ENCODE peak calls at places on chromosomes 13 and 19, in seven cellular contexts. E, D, G, R, M, T and O are unnamed samples.

GRCh38 chr13:52345048-52345447 is 60.9 kb downstream of the THSD1 start:
- DNase-seq in D (no peak), T (no peak), E (no peak), M (no peak), G (peak; percentile 47), R (peak; percentile 55), O (no peak)

GRCh38 chr19:53961523-53962345 is 1.0 kb upstream of the CACNG8 start:
- DNase-seq in R (peak; percentile 76), E (no peak), G (no peak), M (no peak), T (no peak), D (no peak), O (no peak)

GRCh38 chr19:34254552-34255432 is at the start of gene GARRE1:
- DNase-seq in E (peak; percentile 65), T (peak; percentile 79), M (peak; percentile 45), G (peak; percentile 24), D (no peak), R (peak; percentile 70), O (peak; percentile 59)

GRCh38 chr13:46181799-46182490 is at the start of gene LCP1:
- DNase-seq in G (no peak), E (no peak), M (no peak), R (no peak), T (peak; percentile 78), D (peak; percentile 35), O (no peak)

GRCh38 chr13:110012102-110012739 is 225.8 kb upstream of the IRS2 start:
- DNase-seq in T (no peak), M (no peak), G (peak; percentile 97), R (peak; percentile 97), D (no peak), E (no peak), O (no peak)

GRCh38 chr19:40420451-40420765 is 5.4 kb downstream of the SERTAD1 start:
- DNase-seq in T (no peak), M (no peak), D (no peak), R (no peak), E (no peak), G (no peak), O (no peak)

GRCh38 chr19:41570639-41571112 is 5.3 kb upstream of the CEACAM21 start:
- DNase-seq in R (peak; percentile 84), G (peak; percentile 57), E (peak; percentile 76), D (peak; percentile 85), T (peak; percentile 78), M (peak; percentile 75), O (peak; percentile 91)

GRCh38 chr13:26457212-26457611 is 100.3 kb upstream of the WASF3 start:
- DNase-seq in T (no peak), M (no peak), G (no peak), E (no peak), R (no peak), D (no peak), O (no peak)

GRCh38 chr19:38003427-38004099 is 96.6 kb downstream of the SIPA1L3 start:
- DNase-seq in G (peak; percentile 92), M (peak; percentile 68), D (peak; percentile 46), E (peak; percentile 84), R (peak; percentile 86), T (no peak), O (peak; percentile 80)

GRCh38 chr19:55678121-55678671 is 3.2 kb downstream of the EPN1 start:
- DNase-seq in M (peak; percentile 45), T (no peak), D (peak; percentile 16), G (no peak), E (peak; percentile 52), R (no peak), O (peak; percentile 72)

GRCh38 chr13:101660711-101661110 is 208.2 kb downstream of the ITGBL1 start:
- DNase-seq in M (no peak), E (no peak), G (no peak), T (no peak), R (no peak), D (no peak), O (no peak)

GRCh38 chr13:40604135-40604534 is 62.3 kb downstream of the FOXO1 start:
- DNase-seq in M (no peak), D (no peak), E (no peak), T (no peak), R (no peak), G (no peak), O (no peak)

GRCh38 chr19:48496959-48497727 is 14.5 kb downstream of the LMTK3 start:
- DNase-seq in D (no peak), G (no peak), M (no peak), R (no peak), T (no peak), E (no peak), O (no peak)

GRCh38 chr13:21069561-21070004 is 8.2 kb upstream of the LATS2 start:
- DNase-seq in E (peak; percentile 49), M (peak; percentile 37), T (no peak), G (peak; percentile 99), D (peak; percentile 49), R (peak; percentile 96), O (no peak)

GRCh38 chr13:98450012-98450411 is 126.9 kb downstream of the STK24 start:
- DNase-seq in T (no peak), M (no peak), G (peak; percentile 37), E (no peak), D (no peak), R (no peak), O (no peak)

GRCh38 chr13:98448642-98448928 is 128.3 kb downstream of the STK24 start:
- DNase-seq in G (no peak), T (no peak), M (no peak), E (no peak), D (no peak), R (no peak), O (no peak)

GRCh38 chr13:98450495-98451167 is 126.3 kb downstream of the STK24 start:
- DNase-seq in D (no peak), T (no peak), R (no peak), E (peak; percentile 79), M (peak; percentile 68), G (no peak), O (no peak)

GRCh38 chr13:98447881-98448641 is 128.8 kb downstream of the STK24 start:
- DNase-seq in T (no peak), R (peak; percentile 12), E (no peak), M (peak; percentile 58), G (no peak), D (peak; percentile 66), O (no peak)

GRCh38 chr13:98449273-98449672 is 127.6 kb downstream of the STK24 start:
- DNase-seq in G (no peak), E (no peak), R (no peak), T (no peak), D (no peak), M (no peak), O (no peak)
- H3K27ac ChIP-seq in G (no peak overlapping the region), E (no peak overlapping the region), R (no peak overlapping the region), T (no peak overlapping the region), D (peak overlapping the region; percentile 73), M (no peak overlapping the region), O (no peak overlapping the region)

DNA sequence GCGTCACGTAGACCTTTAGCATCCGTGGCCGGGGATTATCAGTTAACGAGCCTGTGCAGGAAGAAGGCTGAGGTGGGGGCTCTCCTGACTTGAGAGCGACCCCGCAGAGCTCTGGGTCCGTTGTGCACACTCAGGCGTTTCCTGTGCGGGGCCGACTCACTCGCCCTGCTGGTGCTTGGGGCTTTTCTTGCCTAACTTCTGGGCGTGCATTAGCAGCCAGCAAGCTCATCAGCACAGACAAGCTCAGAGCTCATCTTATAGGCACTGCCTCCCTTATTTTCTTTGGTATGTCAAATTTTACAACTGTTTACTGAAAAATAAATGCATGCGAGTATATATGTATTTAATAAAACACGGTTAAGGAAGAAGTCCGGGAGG is 23.7 kb downstream of the ADPRHL1 start:
- DNase-seq in G (no peak), E (no peak), D (no peak), M (no peak), R (no peak), T (no peak), O (no peak)
- H3K27ac ChIP-seq in G (no peak overlapping the region), E (no peak overlapping the region), D (no peak overlapping the region), M (peak overlapping the region; percentile 48), R (no peak overlapping the region), T (no peak overlapping the region), O (no peak overlapping the region)

GRCh38 chr13:91216928-91217700 is 130.4 kb upstream of the MIR17HG start:
- DNase-seq in E (no peak), M (no peak), D (no peak), T (no peak), R (no peak), G (no peak), O (no peak)

DNA sequence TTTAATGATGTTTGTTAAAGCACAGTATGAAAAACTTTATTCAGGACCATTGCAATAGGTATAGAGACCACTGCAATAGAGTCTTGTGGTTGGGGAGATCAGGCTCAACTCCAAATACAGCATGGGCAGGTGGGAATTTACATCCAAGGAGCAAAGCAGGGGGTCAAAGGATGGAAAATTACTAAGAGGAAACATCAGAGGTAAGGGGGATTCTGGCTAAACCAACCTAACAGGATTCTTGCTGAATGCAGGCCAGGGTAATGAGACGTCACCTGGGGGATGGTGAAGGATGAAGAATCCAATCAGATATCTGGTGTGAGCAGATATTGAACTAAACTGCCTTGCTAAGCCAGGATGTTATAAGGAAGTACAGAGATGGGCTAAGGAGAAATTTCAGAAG is 126.6 kb upstream of the MIR17HG start:
- DNase-seq in G (no peak), E (no peak), T (no peak), R (no peak), D (no peak), M (no peak), O (no peak)
- H3K27ac ChIP-seq in G (no peak overlapping the region), E (no peak overlapping the region), T (no peak overlapping the region), R (no peak overlapping the region), D (no peak overlapping the region), M (no peak overlapping the region), O (no peak overlapping the region)

DNA sequence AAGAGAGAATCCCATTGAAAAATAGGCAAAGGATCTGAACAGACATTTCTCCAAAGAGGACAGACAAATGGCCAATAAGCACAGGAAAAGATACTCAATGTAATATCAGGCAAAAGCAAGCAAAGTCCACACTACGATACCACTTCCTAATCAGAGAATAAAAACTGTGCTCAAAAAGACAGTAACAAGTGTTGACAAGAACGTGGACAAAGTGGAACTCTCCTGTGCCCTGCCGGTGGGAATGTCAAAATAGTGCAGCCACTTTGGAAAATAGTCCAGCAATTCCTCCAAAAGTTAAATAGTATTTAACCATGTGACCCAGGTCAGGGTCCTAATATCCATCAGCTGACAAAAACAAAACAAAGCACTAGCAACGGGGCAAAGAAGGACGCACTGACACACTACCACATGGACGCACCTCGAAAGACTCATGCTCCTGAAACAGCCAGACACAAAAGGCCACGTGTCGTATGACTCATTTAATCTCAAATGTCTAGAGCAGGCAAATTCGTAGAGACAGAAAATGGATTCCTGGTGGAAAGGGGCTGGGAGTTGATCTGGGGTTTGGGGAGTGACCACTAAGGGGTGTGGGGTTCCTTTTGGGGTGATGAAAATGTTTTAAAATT is 5.2 kb downstream of the MIER2 start:
- DNase-seq in M (no peak), G (peak; percentile 22), R (no peak), E (no peak), D (no peak), T (no peak), O (no peak)
- H3K27ac ChIP-seq in M (no peak overlapping the region), G (no peak overlapping the region), R (no peak overlapping the region), E (no peak overlapping the region), D (no peak overlapping the region), T (no peak overlapping the region), O (no peak overlapping the region)